ENCODE peak calls at places on chromosomes 12 and 14, in four cellular contexts. One of them, this sample, is unnamed.

GRCh38 chr14:51008416-51008815 is 64.1 kb upstream of the PYGL start:
- DNase-seq in astrocyte: no peak
- DNase-seq in mammary epithelial cell: no peak
- DNase-seq in fibroblast of lung: no peak
- DNase-seq in this sample: no peak

GRCh38 chr12:79927772-79928474 is 7.0 kb downstream of the PPP1R12A start:
- DNase-seq in fibroblast of lung: no peak
- DNase-seq in astrocyte: peak; percentile 57
- DNase-seq in mammary epithelial cell: peak; percentile 41
- DNase-seq in this sample: peak; percentile 76

GRCh38 chr12:18907793-18908580 is 170.1 kb downstream of the CAPZA3 start:
- DNase-seq in mammary epithelial cell: no peak
- DNase-seq in fibroblast of lung: peak; percentile 28
- DNase-seq in astrocyte: no peak
- DNase-seq in this sample: no peak

GRCh38 chr14:22112004-22112403 is 438.4 kb upstream of the OR4E1 start:
- DNase-seq in fibroblast of lung: no peak
- DNase-seq in mammary epithelial cell: no peak
- DNase-seq in astrocyte: no peak
- DNase-seq in this sample: peak; percentile 53

GRCh38 chr12:66003951-66004350 is 126.6 kb downstream of the LLPH start:
- DNase-seq in astrocyte: no peak
- DNase-seq in fibroblast of lung: no peak
- DNase-seq in mammary epithelial cell: no peak
- DNase-seq in this sample: no peak

GRCh38 chr14:45664668-45665356 is 411.8 kb upstream of the MIS18BP1 start:
- DNase-seq in fibroblast of lung: no peak
- DNase-seq in mammary epithelial cell: no peak
- DNase-seq in astrocyte: no peak
- DNase-seq in this sample: no peak

GRCh38 chr14:55976219-55976618 is 142.0 kb upstream of the PELI2 start:
- DNase-seq in astrocyte: no peak
- DNase-seq in fibroblast of lung: no peak
- DNase-seq in mammary epithelial cell: no peak
- DNase-seq in this sample: no peak

GRCh38 chr12:31215521-31216232 is 110.3 kb downstream of the SINHCAF start:
- DNase-seq in mammary epithelial cell: peak; percentile 76
- DNase-seq in fibroblast of lung: no peak
- DNase-seq in astrocyte: no peak
- DNase-seq in this sample: no peak

GRCh38 chr14:54174437-54174836 is 217.8 kb upstream of the BMP4 start:
- DNase-seq in mammary epithelial cell: no peak
- DNase-seq in fibroblast of lung: peak; percentile 2
- DNase-seq in astrocyte: no peak
- DNase-seq in this sample: no peak

GRCh38 chr12:124663206-124663605 is 95.8 kb upstream of the NCOR2 start:
- DNase-seq in astrocyte: no peak
- DNase-seq in mammary epithelial cell: no peak
- DNase-seq in fibroblast of lung: no peak
- DNase-seq in this sample: no peak

DNA sequence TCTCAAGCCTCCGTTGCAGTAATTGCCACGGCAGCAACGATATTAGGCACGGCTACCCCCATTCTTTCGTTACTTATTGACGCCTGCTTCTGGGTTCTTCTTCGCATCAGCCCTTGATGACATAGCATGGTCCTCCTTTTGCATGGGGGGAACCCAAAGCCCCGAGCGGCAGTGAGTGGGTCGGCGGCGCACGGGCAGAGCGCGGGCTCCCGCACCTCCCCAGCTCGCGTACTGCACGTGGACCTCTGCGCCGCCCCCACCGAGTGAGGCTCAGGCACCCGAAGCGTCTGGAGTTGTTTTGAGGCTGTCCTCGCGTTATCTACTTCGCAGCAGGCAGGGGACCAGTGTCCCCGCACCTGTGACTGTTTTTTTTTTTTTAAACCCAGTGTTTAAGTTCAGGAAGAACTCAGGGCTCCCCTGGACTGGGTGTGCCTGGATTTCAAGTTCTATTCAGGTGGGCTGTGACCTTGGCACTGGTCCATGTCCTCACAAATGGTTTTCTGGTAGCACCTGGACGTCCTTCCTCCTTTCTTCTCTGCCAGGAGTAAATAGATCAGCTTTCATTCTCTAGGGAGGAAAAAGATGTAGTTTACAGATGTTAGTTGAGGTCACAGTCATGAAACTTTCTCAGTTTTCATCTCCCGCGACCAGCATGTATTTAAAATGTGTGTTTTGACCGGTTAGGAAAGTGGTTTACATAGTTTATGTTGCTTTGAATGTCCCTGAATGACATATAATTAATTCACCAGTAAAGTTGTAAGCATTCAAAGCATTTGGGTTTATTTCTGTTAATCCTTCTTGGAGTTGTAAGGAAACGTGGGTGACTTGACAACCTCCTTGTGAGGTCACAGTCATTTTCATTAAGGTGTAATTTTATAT is 1.4 kb upstream of the FOXN4 start:
- DNase-seq in astrocyte: no peak
- DNase-seq in mammary epithelial cell: no peak
- DNase-seq in fibroblast of lung: no peak
- DNase-seq in this sample: no peak
- TF ChIP-seq EZH2 in astrocyte: peak; percentile 91
- TF ChIP-seq EZH2 in mammary epithelial cell: peak; percentile 81
- TF ChIP-seq EZH2 in fibroblast of lung: peak; percentile 89
- TF ChIP-seq EZH2 in this sample: no peak

DNA sequence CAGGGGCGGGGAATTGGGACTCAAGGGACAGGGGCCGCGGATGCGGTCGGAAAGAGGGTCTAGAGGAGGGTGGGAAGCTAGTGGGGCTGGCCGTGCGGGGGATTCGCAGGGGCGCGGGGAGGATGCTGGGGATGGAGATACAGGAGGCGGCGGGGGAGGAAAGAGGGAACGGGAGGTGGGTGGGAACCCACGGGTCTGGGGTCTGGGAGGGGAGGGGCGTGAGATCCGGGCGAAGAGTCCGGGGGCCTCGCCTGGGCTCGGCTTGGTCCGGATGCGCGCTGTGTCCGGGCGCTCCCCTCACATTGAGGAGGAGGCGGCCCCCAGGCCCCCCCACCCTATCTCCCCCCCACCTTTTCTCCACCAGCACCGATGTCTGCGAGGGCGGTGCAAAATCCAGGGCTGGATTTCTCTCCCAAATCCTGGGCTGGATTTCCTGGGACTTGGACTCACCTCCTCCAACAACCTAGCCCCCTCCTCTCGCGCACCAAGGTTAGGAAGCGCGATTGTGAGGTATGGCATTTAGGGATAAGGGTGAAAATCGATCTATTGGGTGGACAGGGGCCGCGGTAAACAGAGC is at the start of gene AGAP2:
- DNase-seq in astrocyte: peak; percentile 12
- DNase-seq in mammary epithelial cell: no peak
- DNase-seq in fibroblast of lung: no peak
- DNase-seq in this sample: no peak
- TF ChIP-seq EZH2 in astrocyte: no peak
- TF ChIP-seq EZH2 in mammary epithelial cell: no peak
- TF ChIP-seq EZH2 in fibroblast of lung: peak; percentile 96
- TF ChIP-seq EZH2 in this sample: no peak

DNA sequence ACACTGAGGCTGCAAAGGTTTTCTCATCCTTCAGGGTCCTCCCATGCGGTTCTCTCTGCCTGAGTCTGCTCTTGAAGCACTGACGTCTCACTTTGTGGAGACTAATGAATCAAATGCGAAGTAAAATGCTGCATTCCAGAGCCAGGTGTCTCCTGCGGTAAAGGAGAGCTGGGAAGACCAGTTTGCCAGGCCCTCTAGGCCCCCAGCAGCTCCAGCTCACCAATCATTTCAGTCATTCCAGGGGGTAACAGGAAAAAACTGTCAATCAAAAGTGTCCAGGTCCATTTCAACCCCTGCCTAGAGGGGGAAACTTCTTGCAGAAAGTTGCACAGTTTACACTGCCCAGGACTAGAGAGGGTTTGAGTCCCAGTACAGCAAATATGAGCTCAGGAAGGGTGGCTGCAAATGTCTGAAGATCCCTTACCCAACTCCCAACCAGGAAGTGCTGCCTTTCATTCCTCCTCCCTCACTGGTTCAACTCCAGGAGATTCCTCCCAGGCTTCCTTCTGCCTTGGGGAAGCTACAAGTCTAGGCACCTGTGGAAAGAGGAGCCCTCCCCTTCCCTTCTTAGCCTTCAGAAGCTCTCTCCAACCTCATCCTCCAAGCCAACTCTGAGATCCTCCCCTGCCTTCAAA is 2.7 kb upstream of the NXPH4 start:
- DNase-seq in fibroblast of lung: no peak
- DNase-seq in astrocyte: no peak
- DNase-seq in mammary epithelial cell: peak; percentile 29
- DNase-seq in this sample: no peak
- TF ChIP-seq EZH2 in fibroblast of lung: no peak
- TF ChIP-seq EZH2 in astrocyte: no peak
- TF ChIP-seq EZH2 in mammary epithelial cell: no peak
- TF ChIP-seq EZH2 in this sample: no peak

GRCh38 chr12:116713529-116713928 is 24.3 kb downstream of the SPRING1 start:
- DNase-seq in mammary epithelial cell: no peak
- DNase-seq in astrocyte: no peak
- DNase-seq in fibroblast of lung: no peak
- DNase-seq in this sample: no peak

GRCh38 chr12:116712458-116713303 is 25.2 kb downstream of the SPRING1 start:
- DNase-seq in fibroblast of lung: no peak
- DNase-seq in astrocyte: no peak
- DNase-seq in mammary epithelial cell: peak; percentile 78
- DNase-seq in this sample: no peak

GRCh38 chr12:116710367-116710766 is 27.5 kb downstream of the SPRING1 start:
- DNase-seq in astrocyte: no peak
- DNase-seq in fibroblast of lung: no peak
- DNase-seq in mammary epithelial cell: no peak
- DNase-seq in this sample: no peak

GRCh38 chr12:116707751-116708150 is 30.1 kb downstream of the SPRING1 start:
- DNase-seq in fibroblast of lung: no peak
- DNase-seq in mammary epithelial cell: no peak
- DNase-seq in astrocyte: no peak
- DNase-seq in this sample: no peak

DNA sequence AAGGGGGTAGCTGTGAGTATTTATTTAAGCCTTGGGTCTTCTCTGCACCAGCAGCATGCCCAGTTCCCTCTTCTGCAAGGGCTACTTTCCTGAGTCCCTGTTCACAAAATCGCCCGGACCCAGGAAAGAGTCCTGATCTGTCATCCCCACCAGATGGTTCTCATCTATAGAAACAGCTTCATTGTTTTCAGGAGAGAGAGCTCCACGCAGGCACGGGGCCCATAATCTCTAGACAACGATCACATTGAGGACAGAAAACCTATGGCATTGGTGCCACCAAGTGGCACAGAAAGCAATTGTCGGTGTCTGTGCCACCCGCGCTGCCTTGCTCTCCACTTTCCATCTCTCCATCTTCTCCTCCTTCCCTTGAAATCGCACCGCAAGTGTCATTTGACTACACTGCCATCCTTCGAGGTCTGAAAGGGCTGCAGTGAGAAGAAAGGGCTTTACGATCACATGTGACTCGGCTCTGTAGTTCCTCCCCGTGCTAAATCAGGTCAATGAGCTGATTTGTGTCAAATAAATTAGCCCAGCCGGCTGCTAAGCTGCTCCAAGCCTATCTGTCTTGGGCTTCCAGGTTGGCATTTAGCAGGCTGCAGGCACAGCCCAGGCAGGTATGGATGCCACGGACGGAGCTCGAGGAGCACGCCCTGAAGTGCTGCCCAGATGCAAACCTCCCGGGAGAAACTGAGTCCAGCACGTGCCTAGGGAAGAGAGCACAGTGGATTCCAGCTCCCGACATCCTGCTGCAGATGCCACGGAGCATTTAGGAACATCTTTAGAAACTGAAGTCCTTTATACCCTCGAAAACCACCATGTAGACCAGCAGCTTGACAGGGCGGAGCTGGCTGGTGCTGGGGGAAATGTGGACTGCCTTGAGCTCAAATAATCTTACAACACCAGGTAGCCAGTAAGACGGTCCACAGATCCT is 28.8 kb downstream of the SPRING1 start:
- DNase-seq in mammary epithelial cell: peak; percentile 46
- DNase-seq in fibroblast of lung: peak; percentile 70
- DNase-seq in astrocyte: peak; percentile 18
- DNase-seq in this sample: peak; percentile 72
- TF ChIP-seq EZH2 in mammary epithelial cell: no peak
- TF ChIP-seq EZH2 in fibroblast of lung: no peak
- TF ChIP-seq EZH2 in astrocyte: peak; percentile 72
- TF ChIP-seq EZH2 in this sample: no peak

GRCh38 chr12:89177802-89178201 is 174.5 kb downstream of the DUSP6 start:
- DNase-seq in fibroblast of lung: no peak
- DNase-seq in astrocyte: no peak
- DNase-seq in mammary epithelial cell: no peak
- DNase-seq in this sample: no peak
- TF ChIP-seq EZH2 in fibroblast of lung: no peak
- TF ChIP-seq EZH2 in astrocyte: no peak
- TF ChIP-seq EZH2 in mammary epithelial cell: no peak
- TF ChIP-seq EZH2 in this sample: no peak

GRCh38 chr12:52007158-52007921 is 594 bp downstream of the TAMALIN start:
- DNase-seq in fibroblast of lung: peak; percentile 30
- DNase-seq in astrocyte: no peak
- DNase-seq in mammary epithelial cell: no peak
- DNase-seq in this sample: peak; percentile 40
- TF ChIP-seq EZH2 in fibroblast of lung: peak; percentile 95
- TF ChIP-seq EZH2 in astrocyte: peak; percentile 97
- TF ChIP-seq EZH2 in mammary epithelial cell: peak; percentile 88
- TF ChIP-seq EZH2 in this sample: peak; percentile 99

This sample was measured in DND-41.